ENCODE peak calls at places on chromosome 7, in five cellular contexts. Y is pancreas; T is IMR-90; E is gastrocnemius medialis; C is CD4-positive, alpha-beta memory T cell. W is an unnamed sample.

GRCh38 chr7:41536116-41536515 is 166.8 kb downstream of the INHBA start:
- DNase-seq in Y (no peak), T (no peak), E (no peak), C (no peak), W (no peak)

GRCh38 chr7:47601119-47601880 is 19.4 kb upstream of the TNS3 start:
- DNase-seq in Y (no peak), T (peak; percentile 96), E (no peak), C (no peak), W (no peak)

GRCh38 chr7:95660023-95660434 is 63.7 kb upstream of the PDK4 start:
- DNase-seq in Y (peak; percentile 20), T (no peak), E (peak; percentile 77), C (no peak), W (peak; percentile 30)

GRCh38 chr7:158811461-158811860 is 17.8 kb downstream of the ESYT2 start:
- DNase-seq in Y (peak; percentile 50), T (peak; percentile 63), E (peak; percentile 46), C (no peak), W (no peak)

GRCh38 chr7:142581341-142581740 is 167.9 kb upstream of the PRSS1 start:
- DNase-seq in Y (no peak), T (no peak), E (no peak), C (peak; percentile 25), W (peak; percentile 48)

GRCh38 chr7:135745702-135746312 is 2.8 kb downstream of the FAM180A start:
- DNase-seq in Y (no peak), T (peak; percentile 99), E (peak; percentile 65), C (no peak), W (no peak)

GRCh38 chr7:105975770-105976428 is 12.8 kb downstream of the CDHR3 start:
- DNase-seq in Y (no peak), T (peak; percentile 81), E (no peak), C (no peak), W (no peak)

GRCh38 chr7:3073763-3074460 is 30.2 kb upstream of the CARD11 start:
- DNase-seq in Y (no peak), T (no peak), E (no peak), C (no peak), W (no peak)

GRCh38 chr7:29255199-29255838 is 60.7 kb downstream of the CHN2 start:
- DNase-seq in Y (no peak), T (no peak), E (no peak), C (no peak), W (no peak)

GRCh38 chr7:87146740-87147386 is 5.4 kb upstream of the DMTF1 start:
- DNase-seq in Y (no peak), T (no peak), E (peak; percentile 33), C (no peak), W (no peak)

GRCh38 chr7:15921576-15921975 is 235.1 kb upstream of the MEOX2 start:
- DNase-seq in Y (no peak), T (peak; percentile 54), E (no peak), C (no peak), W (no peak)

GRCh38 chr7:158270856-158271413 is 316.7 kb downstream of the PTPRN2 start:
- DNase-seq in Y (no peak), T (no peak), E (no peak), C (no peak), W (peak; percentile 5)

GRCh38 chr7:128831178-128831993 is 1.2 kb downstream of the FLNC start:
- DNase-seq in Y (no peak), T (peak; percentile 68), E (peak; percentile 70), C (no peak), W (no peak)

GRCh38 chr7:97117035-97117371 is 495 bp upstream of the SDHAF3 start:
- DNase-seq in Y (no peak), T (no peak), E (no peak), C (no peak), W (no peak)

GRCh38 chr7:157136372-157136771 is 2.4 kb upstream of the UBE3C start:
- DNase-seq in Y (no peak), T (peak; percentile 94), E (no peak), C (no peak), W (peak; percentile 57)

GRCh38 chr7:2567663-2568238 is 9.0 kb downstream of the IQCE start:
- DNase-seq in Y (no peak), T (peak; percentile 38), E (no peak), C (no peak), W (no peak)

GRCh38 chr7:128347573-128348147 is 4.0 kb upstream of the RBM28 start:
- DNase-seq in Y (no peak), T (peak; percentile 45), E (no peak), C (peak; percentile 38), W (peak; percentile 69)

GRCh38 chr7:94414481-94414880 is 19.8 kb downstream of the COL1A2 start:
- DNase-seq in Y (no peak), T (peak; percentile 77), E (no peak), C (no peak), W (no peak)

GRCh38 chr7:69182596-69183467 is 415.4 kb upstream of the AUTS2 start:
- DNase-seq in Y (no peak), T (no peak), E (no peak), C (no peak), W (no peak)

GRCh38 chr7:101511965-101512364 is 117.1 kb downstream of the MYL10 start:
- DNase-seq in Y (no peak), T (no peak), E (no peak), C (no peak), W (no peak)

GRCh38 chr7:123941391-123942180 is 16.5 kb downstream of the SPAM1 start:
- DNase-seq in Y (no peak), T (no peak), E (no peak), C (no peak), W (no peak)

GRCh38 chr7:112414855-112415490 is 35.3 kb upstream of the IFRD1 start:
- DNase-seq in Y (no peak), T (peak; percentile 38), E (no peak), C (no peak), W (no peak)

GRCh38 chr7:41268874-41269273 is 434.0 kb downstream of the INHBA start:
- DNase-seq in Y (no peak), T (peak; percentile 5), E (no peak), C (no peak), W (no peak)

GRCh38 chr7:1579481-1580421 is 9.9 kb upstream of the PSMG3 start:
- DNase-seq in Y (peak; percentile 74), T (peak; percentile 32), E (peak; percentile 54), C (peak; percentile 63), W (peak; percentile 69)

GRCh38 chr7:78679477-78679876 is 774.0 kb downstream of the MAGI2 start:
- DNase-seq in Y (no peak), T (no peak), E (no peak), C (no peak), W (no peak)

GRCh38 chr7:147829021-147829420 is 761.5 kb upstream of the C7orf33 start:
- DNase-seq in Y (no peak), T (no peak), E (no peak), C (no peak), W (no peak)

GRCh38 chr7:37705976-37706375 is 22.4 kb downstream of the GPR141 start:
- DNase-seq in Y (no peak), T (no peak), E (no peak), C (no peak), W (no peak)

GRCh38 chr7:26658080-26658697 is 206.2 kb downstream of the SKAP2 start:
- DNase-seq in Y (no peak), T (no peak), E (no peak), C (no peak), W (no peak)

GRCh38 chr7:18370689-18371088 is 124.9 kb upstream of the HDAC9 start:
- DNase-seq in Y (no peak), T (no peak), E (no peak), C (no peak), W (no peak)

GRCh38 chr7:106643189-106643588 is 17.8 kb downstream of the CCDC71L start:
- DNase-seq in Y (no peak), T (no peak), E (no peak), C (no peak), W (no peak)

GRCh38 chr7:46291064-46291463 is 370.0 kb upstream of the IGFBP3 start:
- DNase-seq in Y (no peak), T (peak; percentile 54), E (no peak), C (no peak), W (no peak)

GRCh38 chr7:28510022-28510367 is 97.7 kb downstream of the CREB5 start:
- DNase-seq in Y (no peak), T (no peak), E (no peak), C (no peak), W (no peak)

GRCh38 chr7:54080971-54081370 is 461.2 kb upstream of the VSTM2A start:
- DNase-seq in Y (no peak), T (no peak), E (no peak), C (no peak), W (no peak)

GRCh38 chr7:54076619-54077018 is 465.6 kb upstream of the VSTM2A start:
- DNase-seq in Y (no peak), T (no peak), E (no peak), C (no peak), W (no peak)

DNA sequence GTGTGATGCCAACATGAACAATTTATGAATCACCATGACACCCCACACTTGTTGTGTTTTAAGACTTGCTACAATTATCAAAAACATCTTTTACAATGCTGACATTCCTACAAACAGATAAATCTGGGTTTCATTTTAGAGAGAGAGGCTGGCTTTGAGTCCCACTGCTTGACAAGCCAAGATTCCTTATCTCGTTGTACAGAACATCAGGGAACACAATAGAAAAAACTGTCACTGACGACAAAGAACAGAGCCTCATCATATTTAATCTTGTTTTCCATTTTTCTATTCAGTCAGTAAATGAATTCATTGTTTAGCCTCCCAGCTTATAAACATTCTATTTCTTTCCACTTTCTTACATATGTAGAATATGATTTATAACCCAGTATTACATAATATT is 461.6 kb upstream of the VSTM2A start:
- DNase-seq in Y (no peak), T (no peak), E (no peak), C (no peak), W (no peak)
- H3K9me3 ChIP-seq in Y (no peaks in the 10 kb centered on the region), T (peaks cover 15% of the 10 kb centered on the region), E (no peaks in the 10 kb centered on the region), C (peaks cover 3% of the 10 kb centered on the region), W (no peaks in the 10 kb centered on the region)

DNA sequence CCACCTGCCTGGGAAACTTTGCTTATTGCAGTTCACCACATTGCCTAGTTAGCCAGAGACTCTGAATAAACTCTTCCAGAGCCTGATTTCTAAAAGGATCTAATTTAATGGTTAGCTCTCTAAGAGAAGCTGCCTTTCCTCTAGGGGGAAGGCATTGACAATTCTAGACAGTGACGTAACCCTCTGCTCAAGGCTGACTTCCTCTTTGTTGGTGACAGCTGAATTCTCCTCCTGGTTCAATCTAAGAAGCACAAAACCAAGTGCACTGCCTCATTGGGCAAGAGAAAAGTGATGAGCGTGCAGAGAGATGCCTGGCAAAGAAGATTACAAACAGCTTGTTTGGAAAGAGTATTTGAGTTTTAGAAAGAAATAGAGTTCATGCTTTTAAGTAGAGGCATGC is 102.7 kb downstream of the MACC1 start:
- DNase-seq in Y (no peak), T (no peak), E (peak; percentile 24), C (no peak), W (no peak)
- H3K4me1 ChIP-seq in Y (no peaks in the 10 kb centered on the region), T (no peaks in the 10 kb centered on the region), E (no peaks in the 10 kb centered on the region), C (no peaks in the 10 kb centered on the region), W (peaks cover 22% of the 10 kb centered on the region)

GRCh38 chr7:88305044-88305443 is 1.6 kb downstream of the STEAP4 start:
- DNase-seq in Y (no peak), T (no peak), E (no peak), C (no peak), W (no peak)
- H3K4me3 ChIP-seq in Y (no peak overlapping the region), T (no peak overlapping the region), E (peak overlapping the region; percentile 51), C (no peak overlapping the region), W (no peak overlapping the region)

DNA sequence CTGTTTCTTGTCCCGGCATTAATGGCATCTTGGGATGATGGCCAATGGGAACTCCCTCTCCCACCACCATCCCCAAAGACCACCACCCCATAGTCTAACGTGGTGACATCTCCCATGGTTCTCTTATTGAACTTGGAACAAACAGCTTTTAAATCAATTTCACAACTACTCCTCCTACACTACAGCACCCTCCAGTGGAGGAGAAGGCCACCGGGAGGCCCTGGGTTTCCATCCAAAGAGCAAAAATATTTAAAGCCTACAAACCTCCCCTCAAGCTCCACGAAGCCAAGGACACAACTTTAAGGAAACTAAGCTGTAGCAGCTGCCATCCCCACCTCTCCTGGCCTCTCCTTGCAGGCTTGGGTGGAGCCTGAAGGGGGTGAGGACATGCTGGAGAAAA is 94.1 kb upstream of the LANCL2 start:
- DNase-seq in Y (no peak), T (peak; percentile 26), E (no peak), C (no peak), W (no peak)
- H3K9me3 ChIP-seq in Y (no peaks in the 10 kb centered on the region), T (no peaks in the 10 kb centered on the region), E (no peaks in the 10 kb centered on the region), C (no peaks in the 10 kb centered on the region), W (no peaks in the 10 kb centered on the region)

W was measured in Caco-2.